ENCODE peak calls at places on chromosomes 6 and 20, in eight cellular contexts. One of them, this sample, is unnamed.

GRCh38 chr6:105798057-105798456 is 288.1 kb upstream of the PRDM1 start:
- DNase-seq in heart left ventricle: no peak
- DNase-seq in astrocyte of the cerebellum: no peak
- DNase-seq in lower leg skin: no peak
- DNase-seq in endothelial cell: no peak
- DNase-seq in psoas muscle: no peak
- DNase-seq in H9: no peak
- DNase-seq in fibroblast of mammary gland: peak
- DNase-seq in this sample: no peak

GRCh38 chr6:17527076-17527475 is 73.0 kb upstream of the FAM8A1 start:
- DNase-seq in heart left ventricle: no peak
- DNase-seq in astrocyte of the cerebellum: no peak
- DNase-seq in lower leg skin: no peak
- DNase-seq in endothelial cell: no peak
- DNase-seq in psoas muscle: no peak
- DNase-seq in H9: no peak
- DNase-seq in fibroblast of mammary gland: no peak
- DNase-seq in this sample: no peak

GRCh38 chr20:33279261-33279910 is 3.6 kb upstream of the BPIFB1 start:
- DNase-seq in heart left ventricle: no peak
- DNase-seq in astrocyte of the cerebellum: no peak
- DNase-seq in lower leg skin: no peak
- DNase-seq in endothelial cell: no peak
- DNase-seq in psoas muscle: no peak
- DNase-seq in H9: no peak
- DNase-seq in fibroblast of mammary gland: no peak
- DNase-seq in this sample: no peak

GRCh38 chr6:170114956-170115855 is 175.7 kb downstream of the DLL1 start:
- DNase-seq in heart left ventricle: peak
- DNase-seq in astrocyte of the cerebellum: no peak
- DNase-seq in lower leg skin: peak
- DNase-seq in endothelial cell: no peak
- DNase-seq in psoas muscle: peak
- DNase-seq in H9: peak
- DNase-seq in fibroblast of mammary gland: no peak
- DNase-seq in this sample: no peak

GRCh38 chr6:140156131-140156530 is 781.7 kb upstream of the CITED2 start:
- DNase-seq in heart left ventricle: no peak
- DNase-seq in astrocyte of the cerebellum: peak
- DNase-seq in lower leg skin: no peak
- DNase-seq in endothelial cell: no peak
- DNase-seq in psoas muscle: no peak
- DNase-seq in H9: no peak
- DNase-seq in fibroblast of mammary gland: no peak
- DNase-seq in this sample: no peak

GRCh38 chr6:81774542-81774941 is 22.1 kb upstream of the TENT5A start:
- DNase-seq in heart left ventricle: no peak
- DNase-seq in astrocyte of the cerebellum: no peak
- DNase-seq in lower leg skin: no peak
- DNase-seq in endothelial cell: no peak
- DNase-seq in psoas muscle: no peak
- DNase-seq in H9: no peak
- DNase-seq in fibroblast of mammary gland: no peak
- DNase-seq in this sample: no peak

GRCh38 chr6:110567957-110568696 is 91.7 kb upstream of the SLC22A16 start:
- DNase-seq in heart left ventricle: no peak
- DNase-seq in astrocyte of the cerebellum: no peak
- DNase-seq in lower leg skin: no peak
- DNase-seq in endothelial cell: no peak
- DNase-seq in psoas muscle: no peak
- DNase-seq in H9: no peak
- DNase-seq in fibroblast of mammary gland: no peak
- DNase-seq in this sample: no peak

GRCh38 chr6:144990768-144991167 is 705.6 kb downstream of the UTRN start:
- DNase-seq in heart left ventricle: no peak
- DNase-seq in astrocyte of the cerebellum: no peak
- DNase-seq in lower leg skin: no peak
- DNase-seq in endothelial cell: no peak
- DNase-seq in psoas muscle: no peak
- DNase-seq in H9: no peak
- DNase-seq in fibroblast of mammary gland: no peak
- DNase-seq in this sample: no peak

GRCh38 chr20:63006611-63007471 is at the start of gene BHLHE23:
- DNase-seq in heart left ventricle: no peak
- DNase-seq in astrocyte of the cerebellum: no peak
- DNase-seq in lower leg skin: no peak
- DNase-seq in endothelial cell: no peak
- DNase-seq in psoas muscle: no peak
- DNase-seq in H9: peak
- DNase-seq in fibroblast of mammary gland: no peak
- DNase-seq in this sample: no peak

GRCh38 chr6:82331031-82331773 is 32.4 kb upstream of the TPBG start:
- DNase-seq in heart left ventricle: no peak
- DNase-seq in astrocyte of the cerebellum: peak
- DNase-seq in lower leg skin: no peak
- DNase-seq in endothelial cell: no peak
- DNase-seq in psoas muscle: no peak
- DNase-seq in H9: peak
- DNase-seq in fibroblast of mammary gland: peak
- DNase-seq in this sample: no peak

GRCh38 chr6:77462359-77463307 is 658 bp downstream of the HTR1B start:
- DNase-seq in heart left ventricle: no peak
- DNase-seq in astrocyte of the cerebellum: no peak
- DNase-seq in lower leg skin: peak
- DNase-seq in endothelial cell: peak
- DNase-seq in psoas muscle: no peak
- DNase-seq in H9: peak
- DNase-seq in fibroblast of mammary gland: no peak
- DNase-seq in this sample: no peak

GRCh38 chr6:81075974-81076373 is 676.5 kb downstream of the TENT5A start:
- DNase-seq in heart left ventricle: no peak
- DNase-seq in astrocyte of the cerebellum: peak
- DNase-seq in lower leg skin: no peak
- DNase-seq in endothelial cell: peak
- DNase-seq in psoas muscle: no peak
- DNase-seq in H9: peak
- DNase-seq in fibroblast of mammary gland: peak
- DNase-seq in this sample: no peak

GRCh38 chr6:83812595-83812994 is 40.6 kb upstream of the RIPPLY2 start:
- DNase-seq in heart left ventricle: no peak
- DNase-seq in astrocyte of the cerebellum: no peak
- DNase-seq in lower leg skin: no peak
- DNase-seq in endothelial cell: no peak
- DNase-seq in psoas muscle: no peak
- DNase-seq in H9: no peak
- DNase-seq in fibroblast of mammary gland: no peak
- DNase-seq in this sample: no peak

GRCh38 chr6:7328159-7328713 is 15.2 kb upstream of the SSR1 start:
- DNase-seq in heart left ventricle: no peak
- DNase-seq in astrocyte of the cerebellum: no peak
- DNase-seq in lower leg skin: no peak
- DNase-seq in endothelial cell: no peak
- DNase-seq in psoas muscle: no peak
- DNase-seq in H9: no peak
- DNase-seq in fibroblast of mammary gland: no peak
- DNase-seq in this sample: no peak
- TF ChIP-seq CTCF in heart left ventricle: no peak
- TF ChIP-seq CTCF in astrocyte of the cerebellum: no peak
- TF ChIP-seq CTCF in lower leg skin: no peak
- TF ChIP-seq CTCF in endothelial cell: no peak
- TF ChIP-seq CTCF in psoas muscle: no peak
- TF ChIP-seq CTCF in H9: no peak
- TF ChIP-seq CTCF in fibroblast of mammary gland: no peak
- TF ChIP-seq CTCF in this sample: no peak

GRCh38 chr6:143490244-143490643 is 21.3 kb downstream of the FUCA2 start:
- DNase-seq in heart left ventricle: no peak
- DNase-seq in astrocyte of the cerebellum: no peak
- DNase-seq in lower leg skin: no peak
- DNase-seq in endothelial cell: no peak
- DNase-seq in psoas muscle: no peak
- DNase-seq in H9: no peak
- DNase-seq in fibroblast of mammary gland: no peak
- DNase-seq in this sample: no peak

GRCh38 chr6:143486752-143487151 is 24.8 kb downstream of the FUCA2 start:
- DNase-seq in heart left ventricle: no peak
- DNase-seq in astrocyte of the cerebellum: no peak
- DNase-seq in lower leg skin: no peak
- DNase-seq in endothelial cell: no peak
- DNase-seq in psoas muscle: no peak
- DNase-seq in H9: no peak
- DNase-seq in fibroblast of mammary gland: no peak
- DNase-seq in this sample: no peak

GRCh38 chr6:143482593-143482992 is 28.9 kb downstream of the FUCA2 start:
- DNase-seq in heart left ventricle: no peak
- DNase-seq in astrocyte of the cerebellum: no peak
- DNase-seq in lower leg skin: no peak
- DNase-seq in endothelial cell: no peak
- DNase-seq in psoas muscle: no peak
- DNase-seq in H9: no peak
- DNase-seq in fibroblast of mammary gland: peak
- DNase-seq in this sample: no peak

GRCh38 chr6:143490775-143491174 is 20.7 kb downstream of the FUCA2 start:
- DNase-seq in heart left ventricle: no peak
- DNase-seq in astrocyte of the cerebellum: no peak
- DNase-seq in lower leg skin: no peak
- DNase-seq in endothelial cell: no peak
- DNase-seq in psoas muscle: no peak
- DNase-seq in H9: no peak
- DNase-seq in fibroblast of mammary gland: no peak
- DNase-seq in this sample: no peak

GRCh38 chr6:143485967-143486366 is 25.6 kb downstream of the FUCA2 start:
- DNase-seq in heart left ventricle: no peak
- DNase-seq in astrocyte of the cerebellum: no peak
- DNase-seq in lower leg skin: no peak
- DNase-seq in endothelial cell: no peak
- DNase-seq in psoas muscle: no peak
- DNase-seq in H9: no peak
- DNase-seq in fibroblast of mammary gland: no peak
- DNase-seq in this sample: no peak
- TF ChIP-seq CTCF in heart left ventricle: no peak
- TF ChIP-seq CTCF in astrocyte of the cerebellum: no peak
- TF ChIP-seq CTCF in lower leg skin: no peak
- TF ChIP-seq CTCF in endothelial cell: no peak
- TF ChIP-seq CTCF in psoas muscle: no peak
- TF ChIP-seq CTCF in H9: no peak
- TF ChIP-seq CTCF in fibroblast of mammary gland: no peak
- TF ChIP-seq CTCF in this sample: no peak

DNA sequence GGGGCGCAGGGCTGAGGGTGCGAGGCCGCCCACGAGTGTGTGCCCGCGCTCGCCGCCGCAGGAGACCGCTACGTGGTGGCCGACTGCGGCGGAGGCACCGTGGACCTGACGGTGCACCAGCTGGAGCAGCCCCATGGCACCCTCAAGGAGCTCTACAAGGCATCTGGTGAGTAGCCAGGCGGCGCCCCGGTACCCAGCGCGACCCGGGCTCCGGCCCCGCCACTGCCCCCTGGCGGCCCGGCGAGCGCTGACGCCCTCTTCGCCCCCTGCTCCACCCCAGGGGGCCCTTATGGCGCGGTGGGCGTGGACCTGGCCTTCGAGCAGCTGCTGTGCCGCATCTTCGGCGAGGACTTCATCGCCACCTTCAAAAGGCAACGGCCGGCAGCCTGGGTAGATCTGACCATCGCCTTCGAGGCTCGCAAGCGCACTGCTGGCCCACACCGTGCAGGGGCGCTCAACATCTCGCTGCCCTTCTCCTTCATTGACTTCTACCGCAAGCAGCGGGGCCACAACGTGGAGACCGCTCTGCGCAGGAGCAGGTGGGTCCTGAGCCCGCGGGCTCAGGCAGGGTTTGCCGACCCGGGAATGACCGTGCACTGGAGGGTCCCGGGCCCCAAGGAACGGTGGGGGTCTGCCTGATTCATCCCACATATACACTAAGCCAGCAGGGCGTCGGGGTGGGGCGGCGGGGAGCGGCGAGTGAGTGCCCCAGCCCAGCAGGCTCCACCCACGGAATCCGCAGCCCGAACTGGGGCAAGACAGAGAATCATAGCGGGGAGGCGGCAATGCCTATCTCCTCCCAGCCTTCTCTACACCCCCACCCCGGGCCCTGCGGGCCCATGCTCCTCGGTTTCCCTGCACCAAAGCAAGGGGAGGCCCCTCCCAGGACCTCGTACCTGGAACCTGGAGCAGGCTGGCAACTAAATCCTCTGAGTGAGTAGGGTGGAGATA is 17.5 kb downstream of the HSPA12B start:
- DNase-seq in heart left ventricle: no peak
- DNase-seq in astrocyte of the cerebellum: no peak
- DNase-seq in lower leg skin: no peak
- DNase-seq in endothelial cell: peak
- DNase-seq in psoas muscle: no peak
- DNase-seq in H9: peak
- DNase-seq in fibroblast of mammary gland: no peak
- DNase-seq in this sample: no peak
- TF ChIP-seq CTCF in heart left ventricle: peak
- TF ChIP-seq CTCF in astrocyte of the cerebellum: peak
- TF ChIP-seq CTCF in lower leg skin: no peak
- TF ChIP-seq CTCF in endothelial cell: peak
- TF ChIP-seq CTCF in psoas muscle: peak
- TF ChIP-seq CTCF in H9: peak
- TF ChIP-seq CTCF in fibroblast of mammary gland: no peak
- TF ChIP-seq CTCF in this sample: no peak

GRCh38 chr20:25571817-25572216 is 13.5 kb downstream of the NINL start:
- DNase-seq in heart left ventricle: no peak
- DNase-seq in astrocyte of the cerebellum: no peak
- DNase-seq in lower leg skin: no peak
- DNase-seq in endothelial cell: no peak
- DNase-seq in psoas muscle: no peak
- DNase-seq in H9: no peak
- DNase-seq in fibroblast of mammary gland: no peak
- DNase-seq in this sample: no peak

GRCh38 chr20:25576783-25577530 is 8.4 kb downstream of the NINL start:
- DNase-seq in heart left ventricle: no peak
- DNase-seq in astrocyte of the cerebellum: no peak
- DNase-seq in lower leg skin: no peak
- DNase-seq in endothelial cell: no peak
- DNase-seq in psoas muscle: no peak
- DNase-seq in H9: no peak
- DNase-seq in fibroblast of mammary gland: no peak
- DNase-seq in this sample: no peak

GRCh38 chr20:25571240-25571639 is 14.1 kb downstream of the NINL start:
- DNase-seq in heart left ventricle: no peak
- DNase-seq in astrocyte of the cerebellum: no peak
- DNase-seq in lower leg skin: no peak
- DNase-seq in endothelial cell: peak
- DNase-seq in psoas muscle: no peak
- DNase-seq in H9: no peak
- DNase-seq in fibroblast of mammary gland: no peak
- DNase-seq in this sample: no peak

GRCh38 chr20:25573288-25574251 is 11.8 kb downstream of the NINL start:
- DNase-seq in heart left ventricle: no peak
- DNase-seq in astrocyte of the cerebellum: peak
- DNase-seq in lower leg skin: no peak
- DNase-seq in endothelial cell: no peak
- DNase-seq in psoas muscle: no peak
- DNase-seq in H9: no peak
- DNase-seq in fibroblast of mammary gland: peak
- DNase-seq in this sample: no peak

DNA sequence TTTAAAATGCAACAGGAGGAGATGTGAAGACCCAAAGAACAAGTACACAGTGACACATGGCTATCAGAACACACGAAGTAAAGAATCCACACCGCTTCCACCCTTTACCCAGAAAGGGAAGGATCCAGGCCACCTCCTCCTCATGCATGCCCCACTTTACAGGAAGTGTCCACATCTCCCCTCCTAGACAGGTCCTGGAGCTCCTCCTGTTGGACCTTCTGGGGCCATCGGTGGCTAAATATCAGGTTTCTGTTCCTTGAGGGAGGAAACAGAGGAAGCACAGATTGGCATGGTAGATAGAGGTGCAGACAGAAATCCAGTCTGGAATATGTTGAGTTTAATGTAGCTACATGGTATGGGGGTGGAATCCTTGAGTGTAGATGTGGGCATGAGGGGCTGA is 10.9 kb downstream of the NINL start:
- DNase-seq in heart left ventricle: no peak
- DNase-seq in astrocyte of the cerebellum: no peak
- DNase-seq in lower leg skin: no peak
- DNase-seq in endothelial cell: peak
- DNase-seq in psoas muscle: no peak
- DNase-seq in H9: no peak
- DNase-seq in fibroblast of mammary gland: peak
- DNase-seq in this sample: no peak
- TF ChIP-seq CTCF in heart left ventricle: no peak
- TF ChIP-seq CTCF in astrocyte of the cerebellum: peak
- TF ChIP-seq CTCF in lower leg skin: no peak
- TF ChIP-seq CTCF in endothelial cell: no peak
- TF ChIP-seq CTCF in psoas muscle: no peak
- TF ChIP-seq CTCF in H9: no peak
- TF ChIP-seq CTCF in fibroblast of mammary gland: peak
- TF ChIP-seq CTCF in this sample: no peak